ENCODE peak calls at places on chromosomes 16 and 17, in seven cellular contexts. Y, E, M, U, X, W and T are unnamed samples.

GRCh38 chr16:87345721-87346424 is 28.7 kb upstream of the C16orf95 start:
- DNase-seq in Y (no peak), M (no peak), W (peak; percentile 44), E (no peak), U (no peak), X (no peak), T (no peak)

GRCh38 chr17:9805769-9806168 is 14.4 kb upstream of the DHRS7C start:
- DNase-seq in E (no peak), U (no peak), X (no peak), M (no peak), W (no peak), Y (no peak), T (no peak)

GRCh38 chr17:28946239-28946638 is 5.1 kb downstream of the PHF12 start:
- DNase-seq in E (no peak), W (no peak), U (no peak), Y (no peak), X (no peak), M (peak; percentile 93), T (peak; percentile 89)

GRCh38 chr16:71347146-71347545 is 11.4 kb upstream of the CALB2 start:
- DNase-seq in W (no peak), X (no peak), Y (no peak), U (no peak), E (no peak), M (no peak), T (no peak)

GRCh38 chr17:61000911-61001310 is 323.3 kb downstream of the BCAS3 start:
- DNase-seq in X (no peak), Y (no peak), E (no peak), M (peak; percentile 74), W (peak; percentile 45), U (no peak), T (peak; percentile 45)

GRCh38 chr17:56184650-56185049 is 31.4 kb downstream of the ANKFN1 start:
- DNase-seq in U (no peak), M (no peak), W (no peak), Y (no peak), X (no peak), E (no peak), T (no peak)

GRCh38 chr16:31010539-31010938 is at the start of gene STX1B:
- DNase-seq in E (no peak), Y (peak; percentile 21), X (no peak), U (no peak), W (peak; percentile 89), M (peak; percentile 59), T (no peak)

GRCh38 chr16:73010150-73010676 is 37.7 kb downstream of the ZFHX3 start:
- DNase-seq in U (no peak), Y (no peak), X (no peak), M (no peak), W (peak; percentile 53), E (no peak), T (no peak)

GRCh38 chr16:84854759-84855158 is 35.0 kb downstream of the CRISPLD2 start:
- DNase-seq in X (no peak), W (no peak), M (no peak), Y (no peak), E (no peak), U (no peak), T (peak; percentile 77)

GRCh38 chr16:21166561-21166961 is 8.1 kb downstream of the LDAF1 start:
- DNase-seq in U (no peak), E (no peak), M (peak; percentile 33), W (peak; percentile 27), X (no peak), Y (no peak), T (peak; percentile 34)

GRCh38 chr16:66318505-66318904 is 48.0 kb upstream of the CDH5 start:
- DNase-seq in M (no peak), W (no peak), U (no peak), E (no peak), X (no peak), Y (no peak), T (no peak)

DNA sequence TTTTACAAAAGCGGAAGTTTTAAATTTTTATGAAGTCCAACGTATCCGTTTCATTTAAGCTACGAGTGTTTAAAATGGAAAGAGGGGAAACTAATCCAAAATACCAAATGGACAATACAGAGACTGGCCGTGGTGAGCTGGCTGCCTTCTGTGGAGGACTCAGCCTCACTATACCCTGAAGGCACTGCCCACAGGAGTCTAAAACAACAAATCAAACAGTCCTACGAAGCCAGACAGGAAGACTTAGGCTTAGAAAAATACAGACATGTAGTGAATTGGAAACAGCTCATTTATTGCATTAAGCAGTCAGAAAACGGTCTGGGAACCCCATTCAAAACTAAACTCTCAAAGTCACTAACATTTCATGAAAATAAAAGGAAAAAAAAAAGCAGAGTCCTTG is 75.1 kb downstream of the CYTH1 start:
- DNase-seq in W (no peak), M (no peak), E (no peak), Y (no peak), U (no peak), X (no peak), T (no peak)
- H3K4me3 ChIP-seq in W (no peak overlapping the region), M (no peak overlapping the region), E (no peak overlapping the region), Y (no peak overlapping the region), U (no peak overlapping the region), X (no peak overlapping the region), T (no peak overlapping the region)

GRCh38 chr16:24954137-24954536 is 61.0 kb downstream of the ARHGAP17 start:
- DNase-seq in E (no peak), X (no peak), M (no peak), W (no peak), U (no peak), Y (no peak), T (no peak)

GRCh38 chr16:24946155-24946554 is 69.0 kb downstream of the ARHGAP17 start:
- DNase-seq in E (no peak), X (no peak), M (no peak), W (no peak), Y (no peak), U (no peak), T (no peak)

GRCh38 chr16:24955975-24956731 is 59.0 kb downstream of the ARHGAP17 start:
- DNase-seq in Y (no peak), E (no peak), W (no peak), U (no peak), X (no peak), M (no peak), T (no peak)

GRCh38 chr16:24953721-24954120 is 61.4 kb downstream of the ARHGAP17 start:
- DNase-seq in E (no peak), Y (no peak), U (no peak), W (no peak), M (no peak), X (no peak), T (no peak)

DNA sequence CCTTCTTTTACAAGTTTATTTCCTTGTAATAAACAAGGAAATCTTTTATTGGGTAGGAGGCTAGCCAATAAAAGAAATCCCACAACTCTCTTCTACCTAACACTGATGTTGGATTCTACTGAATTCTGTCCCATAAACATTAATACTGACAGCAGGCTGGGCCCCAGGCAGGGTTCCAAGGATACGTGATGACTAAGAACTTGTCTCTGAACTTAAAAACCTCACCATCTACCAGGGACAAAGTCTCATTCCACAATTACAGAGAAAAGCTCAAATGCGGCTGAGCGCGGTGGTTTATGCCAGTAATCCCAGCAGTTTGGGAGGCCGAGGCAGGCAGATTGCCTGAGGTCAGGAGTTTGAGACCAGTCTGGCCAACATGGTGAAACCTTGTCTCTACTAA is 64.9 kb downstream of the ARHGAP17 start:
- DNase-seq in U (no peak), Y (no peak), X (no peak), E (no peak), M (peak; percentile 67), W (no peak), T (peak; percentile 74)
- H3K36me3 ChIP-seq in U (peaks cover 100% of the 10 kb centered on the region), Y (peaks cover 92% of the 10 kb centered on the region), X (peaks cover 60% of the 10 kb centered on the region), E (peaks cover 19% of the 10 kb centered on the region), M (peaks cover 60% of the 10 kb centered on the region), W (peaks cover 4% of the 10 kb centered on the region), T (peaks cover 55% of the 10 kb centered on the region)

GRCh38 chr16:24488045-24488444 is 51.3 kb upstream of the RBBP6 start:
- DNase-seq in X (no peak), U (no peak), M (no peak), W (no peak), E (no peak), Y (no peak), T (no peak)

GRCh38 chr16:24478401-24478800 is 61.0 kb upstream of the RBBP6 start:
- DNase-seq in U (no peak), M (no peak), Y (no peak), X (no peak), W (peak; percentile 37), E (no peak), T (no peak)

DNA sequence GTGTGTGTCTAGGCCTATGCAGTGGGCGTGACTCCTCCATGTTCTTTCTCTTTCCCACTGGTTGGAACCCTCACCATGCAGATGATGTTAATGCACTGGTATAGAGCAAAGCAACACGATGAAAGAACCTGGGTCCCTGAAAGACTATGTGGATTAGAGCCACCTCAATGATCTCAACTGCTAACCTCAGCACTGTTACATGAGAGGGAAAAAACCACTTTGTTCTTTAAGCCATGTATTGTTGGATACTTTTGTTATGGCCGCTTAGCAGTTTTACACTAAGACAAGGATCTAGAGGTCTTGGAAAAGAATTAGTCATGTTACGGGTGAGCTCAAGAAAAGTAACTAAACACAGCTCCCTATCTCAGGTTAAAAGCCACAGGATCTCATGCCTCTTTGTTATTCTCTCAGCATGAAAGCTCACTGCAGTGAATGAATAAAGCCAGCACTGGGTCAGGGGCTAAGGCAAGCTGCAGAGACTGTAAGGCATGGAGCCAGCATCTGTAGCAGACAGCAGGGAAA is 56.6 kb upstream of the RBBP6 start:
- DNase-seq in M (no peak), U (no peak), Y (no peak), W (peak; percentile 86), X (no peak), E (no peak), T (no peak)
- H3K4me3 ChIP-seq in M (no peak overlapping the region), U (no peak overlapping the region), Y (no peak overlapping the region), W (peak overlapping the region; percentile 11), X (no peak overlapping the region), E (no peak overlapping the region), T (no peak overlapping the region)

GRCh38 chr17:44864831-44865230 is 17.1 kb downstream of the HIGD1B start:
- DNase-seq in E (no peak), W (no peak), M (no peak), U (no peak), Y (no peak), X (no peak), T (no peak)

GRCh38 chr17:44863254-44863918 is 15.7 kb downstream of the HIGD1B start:
- DNase-seq in Y (no peak), M (no peak), E (no peak), X (no peak), W (no peak), U (no peak), T (no peak)

GRCh38 chr17:44865231-44865660 is 17.6 kb downstream of the HIGD1B start:
- DNase-seq in Y (peak; percentile 56), M (peak; percentile 81), X (peak; percentile 71), E (peak; percentile 57), W (peak; percentile 87), U (peak; percentile 63), T (peak; percentile 34)

GRCh38 chr17:44859701-44860100 is 12.0 kb downstream of the HIGD1B start:
- DNase-seq in X (no peak), W (no peak), U (no peak), M (no peak), Y (no peak), E (no peak), T (no peak)

DNA sequence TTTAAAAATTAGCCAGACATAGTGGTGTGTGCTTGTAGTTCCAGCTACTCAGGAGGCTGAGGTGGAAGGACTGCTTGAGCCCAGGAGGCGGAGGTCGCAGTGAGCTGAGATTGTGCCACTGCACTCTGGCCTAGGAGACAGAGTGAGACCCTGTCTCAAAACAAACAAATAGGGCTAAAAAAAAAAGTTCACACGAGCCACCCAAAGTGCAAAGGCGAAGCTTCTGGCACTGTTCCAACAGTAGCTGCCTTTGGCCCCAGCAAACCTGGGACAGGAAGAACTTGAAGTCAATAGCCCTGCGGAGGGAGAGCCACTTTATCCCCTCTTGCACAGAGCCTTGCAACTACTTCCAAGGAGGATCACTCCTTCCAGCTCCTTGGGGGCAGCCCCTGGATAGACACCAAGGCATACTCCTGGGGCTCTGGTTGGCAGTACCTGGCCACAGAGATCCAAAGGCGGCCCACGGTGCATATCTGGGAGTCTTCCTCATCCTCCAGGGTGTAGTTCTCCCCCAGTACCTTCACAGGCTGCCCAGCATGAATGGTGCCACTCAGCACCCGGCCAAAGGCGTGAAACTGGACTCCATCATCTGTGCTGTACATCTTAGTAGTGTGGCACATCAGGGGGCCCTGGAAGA is 14.7 kb downstream of the HIGD1B start:
- DNase-seq in M (no peak), E (no peak), X (no peak), W (no peak), Y (no peak), U (no peak), T (no peak)
- H3K36me3 ChIP-seq in M (peaks cover 30% of the 10 kb centered on the region), E (peaks cover 6% of the 10 kb centered on the region), X (peaks cover 86% of the 10 kb centered on the region), W (peaks cover 9% of the 10 kb centered on the region), Y (peaks cover 83% of the 10 kb centered on the region), U (peaks cover 98% of the 10 kb centered on the region), T (peaks cover 60% of the 10 kb centered on the region)